ENCODE peak calls at places on chromosomes 2 and 18, in six cellular contexts. P is GM20000, V is endothelial cell, N is neural crest cell, D is AG10803, Y is heart right ventricle. K is an unnamed sample.

GRCh38 chr2:126822115-126822514 is 76.6 kb upstream of the TEX51 start:
- DNase-seq in P (no peak), V (no peak), N (no peak), D (no peak), Y (no peak), K (no peak)

GRCh38 chr2:190469770-190470169 is 61.6 kb downstream of the MFSD6 start:
- DNase-seq in P (no peak), V (peak; percentile 22), N (no peak), D (peak; percentile 64), Y (peak; percentile 82), K (peak; percentile 34)

GRCh38 chr18:68103561-68103960 is 587.0 kb upstream of the DSEL start:
- DNase-seq in P (no peak), V (no peak), N (no peak), D (no peak), Y (no peak), K (no peak)

GRCh38 chr2:43055985-43056384 is 170.4 kb downstream of the ZFP36L2 start:
- DNase-seq in P (no peak), V (no peak), N (no peak), D (no peak), Y (no peak), K (no peak)

GRCh38 chr2:58903427-58903826 is 662.3 kb upstream of the FANCL start:
- DNase-seq in P (no peak), V (no peak), N (no peak), D (no peak), Y (no peak), K (no peak)

GRCh38 chr18:27599202-27599829 is 414.2 kb upstream of the CHST9 start:
- DNase-seq in P (peak; percentile 45), V (peak; percentile 71), N (peak; percentile 69), D (peak; percentile 33), Y (peak; percentile 9), K (no peak)

GRCh38 chr2:197184959-197185586 is 125.5 kb downstream of the ANKRD44 start:
- DNase-seq in P (no peak), V (no peak), N (no peak), D (no peak), Y (peak; percentile 89), K (no peak)

GRCh38 chr18:47970664-47971523 is 40.4 kb upstream of the SMAD2 start:
- DNase-seq in P (peak; percentile 55), V (no peak), N (no peak), D (no peak), Y (no peak), K (no peak)

GRCh38 chr2:120934221-120934639 is 198.6 kb downstream of the GLI2 start:
- DNase-seq in P (no peak), V (no peak), N (no peak), D (no peak), Y (no peak), K (no peak)

GRCh38 chr18:2994190-2994589 is 18.8 kb downstream of the LPIN2 start:
- DNase-seq in P (no peak), V (no peak), N (no peak), D (no peak), Y (no peak), K (no peak)

GRCh38 chr2:47218066-47218581 is 63.0 kb upstream of the STPG4 start:
- DNase-seq in P (no peak), V (no peak), N (no peak), D (no peak), Y (no peak), K (no peak)

GRCh38 chr2:45283764-45284620 is 274.7 kb upstream of the SIX2 start:
- DNase-seq in P (no peak), V (no peak), N (no peak), D (peak; percentile 60), Y (no peak), K (no peak)

GRCh38 chr2:177165731-177166711 is 46.6 kb upstream of the HNRNPA3 start:
- DNase-seq in P (peak; percentile 50), V (no peak), N (no peak), D (peak; percentile 23), Y (no peak), K (no peak)

GRCh38 chr2:2050321-2050905 is 280.7 kb downstream of the MYT1L start:
- DNase-seq in P (no peak), V (no peak), N (no peak), D (no peak), Y (no peak), K (no peak)

GRCh38 chr2:74077636-74078035 is 70.1 kb downstream of the BOLA3 start:
- DNase-seq in P (no peak), V (no peak), N (no peak), D (no peak), Y (peak; percentile 19), K (no peak)

GRCh38 chr2:1581965-1582625 is 162.2 kb downstream of the PXDN start:
- DNase-seq in P (no peak), V (no peak), N (no peak), D (peak; percentile 54), Y (no peak), K (no peak)

GRCh38 chr2:128535928-128536327 is 217.3 kb upstream of the HS6ST1 start:
- DNase-seq in P (no peak), V (no peak), N (no peak), D (peak; percentile 80), Y (no peak), K (no peak)

GRCh38 chr2:207122914-207123744 is 42.6 kb downstream of the KLF7 start:
- DNase-seq in P (no peak), V (no peak), N (no peak), D (peak; percentile 62), Y (no peak), K (no peak)

GRCh38 chr2:221129657-221130056 is 442.4 kb downstream of the EPHA4 start:
- DNase-seq in P (no peak), V (no peak), N (no peak), D (no peak), Y (no peak), K (no peak)

GRCh38 chr2:129923265-129924141 is 56.0 kb upstream of the RAB6C start:
- DNase-seq in P (no peak), V (peak; percentile 65), N (peak; percentile 54), D (peak; percentile 38), Y (no peak), K (peak; percentile 78)

GRCh38 chr18:50240083-50240563 is 26.2 kb downstream of the CFAP53 start:
- DNase-seq in P (no peak), V (no peak), N (no peak), D (no peak), Y (no peak), K (no peak)

GRCh38 chr18:12376034-12376717 is 851 bp downstream of the AFG3L2 start:
- DNase-seq in P (no peak), V (peak; percentile 10), N (no peak), D (no peak), Y (peak; percentile 47), K (peak; percentile 38)

GRCh38 chr2:98479959-98480524 is 35.4 kb downstream of the INPP4A start:
- DNase-seq in P (no peak), V (peak; percentile 8), N (no peak), D (peak; percentile 64), Y (peak; percentile 65), K (no peak)

GRCh38 chr2:121969155-121969554 is 213.7 kb downstream of the TSN start:
- DNase-seq in P (no peak), V (no peak), N (no peak), D (no peak), Y (peak; percentile 42), K (peak; percentile 41)

GRCh38 chr18:51236225-51236624 is 38.7 kb upstream of the MEX3C start:
- DNase-seq in P (no peak), V (no peak), N (no peak), D (no peak), Y (no peak), K (no peak)

GRCh38 chr2:84963692-84964405 is 7.1 kb upstream of the KCMF1 start:
- DNase-seq in P (no peak), V (no peak), N (no peak), D (peak; percentile 85), Y (no peak), K (no peak)

GRCh38 chr2:28678944-28679343 is 72.7 kb upstream of the PPP1CB start:
- DNase-seq in P (peak; percentile 19), V (no peak), N (no peak), D (no peak), Y (no peak), K (no peak)

DNA sequence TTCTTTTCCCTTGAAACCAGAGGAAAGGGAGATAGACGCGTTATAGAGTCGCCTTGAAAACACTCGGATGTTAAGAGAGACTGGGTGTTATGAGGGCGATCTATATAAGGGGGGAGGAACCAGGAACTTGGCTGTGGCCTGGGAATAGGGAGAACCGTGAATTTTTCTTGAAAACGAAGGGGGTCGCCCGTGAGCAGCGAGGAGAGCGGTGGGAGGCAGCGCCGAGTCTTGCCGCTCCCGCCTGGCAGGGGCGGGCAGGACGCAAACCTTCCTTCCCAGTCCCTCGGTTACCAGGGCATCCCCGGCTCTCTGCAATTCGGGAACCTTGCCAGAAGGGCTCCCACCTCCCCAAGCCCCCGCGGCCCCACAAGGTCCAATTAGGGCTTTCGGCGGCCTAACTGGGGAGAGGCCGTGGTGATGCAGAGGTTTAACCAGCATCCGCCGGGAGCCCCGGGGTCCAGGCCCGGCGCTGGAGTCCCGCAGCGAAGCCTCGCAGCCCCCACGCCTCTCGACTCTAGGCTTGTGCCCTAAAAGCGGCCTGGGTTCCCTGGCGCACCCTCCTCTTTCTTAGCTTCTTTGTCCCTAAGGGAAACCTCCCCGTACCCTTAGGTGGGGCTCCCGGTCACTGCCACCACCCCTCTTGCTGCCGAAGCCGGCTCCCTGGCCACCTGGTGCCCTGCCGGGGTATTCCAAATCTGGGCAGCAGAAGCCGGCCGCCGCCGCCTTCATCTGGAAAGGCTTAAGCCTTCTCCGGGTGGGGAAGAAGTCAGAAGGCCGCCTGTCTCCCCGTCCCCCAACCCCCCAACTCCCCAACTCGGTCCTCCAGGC is 708 bp upstream of the FHOD3 start:
- DNase-seq in P (peak; percentile 62), V (peak; percentile 82), N (peak; percentile 83), D (peak; percentile 87), Y (peak; percentile 67), K (peak; percentile 93)
- TF ChIP-seq CTCF in P (peak; percentile 22), V (peak; percentile 32), N (peak; percentile 41), D (peak; percentile 62), Y (peak; percentile 39), K (no peak)

GRCh38 chr18:46755315-46756171 is 1.3 kb downstream of the ST8SIA5 start:
- DNase-seq in P (peak; percentile 40), V (no peak), N (no peak), D (no peak), Y (no peak), K (no peak)
- TF ChIP-seq CTCF in P (no peak), V (no peak), N (no peak), D (no peak), Y (no peak), K (no peak)

GRCh38 chr2:232291343-232291742 is 87.2 kb upstream of the ALPP start:
- DNase-seq in P (no peak), V (no peak), N (no peak), D (no peak), Y (no peak), K (no peak)

GRCh38 chr2:232293191-232293590 is 85.4 kb upstream of the ALPP start:
- DNase-seq in P (no peak), V (no peak), N (no peak), D (no peak), Y (no peak), K (no peak)

GRCh38 chr2:232295971-232296370 is 82.6 kb upstream of the ALPP start:
- DNase-seq in P (no peak), V (no peak), N (no peak), D (no peak), Y (no peak), K (no peak)

GRCh38 chr2:232288489-232288888 is 90.1 kb upstream of the ALPP start:
- DNase-seq in P (no peak), V (no peak), N (no peak), D (no peak), Y (no peak), K (no peak)

GRCh38 chr2:232292395-232293154 is 86.0 kb upstream of the ALPP start:
- DNase-seq in P (peak; percentile 71), V (peak; percentile 75), N (peak; percentile 65), D (peak; percentile 52), Y (peak; percentile 36), K (peak; percentile 37)
- TF ChIP-seq CTCF in P (peak; percentile 79), V (peak; percentile 86), N (peak; percentile 67), D (peak; percentile 82), Y (peak; percentile 58), K (no peak)

GRCh38 chr2:179412116-179412515 is 147.5 kb upstream of the SESTD1 start:
- DNase-seq in P (no peak), V (no peak), N (no peak), D (no peak), Y (no peak), K (no peak)
- TF ChIP-seq CTCF in P (no peak), V (no peak), N (no peak), D (no peak), Y (no peak), K (no peak)